ENCODE peak calls at places on chromosome 3, in four cellular contexts. U, T, N and C are unnamed samples.

GRCh38 chr3:195756935-195757302 is 36.1 kb downstream of the MUC20 start:
- DNase-seq in U (no peak), T (no peak), N (no peak), C (peak; percentile 14)

GRCh38 chr3:170499562-170500156 is 81.0 kb downstream of the CLDN11 start:
- DNase-seq in U (peak; percentile 84), T (peak; percentile 70), N (peak; percentile 25), C (peak; percentile 34)

GRCh38 chr3:197709135-197709534 is 27.6 kb downstream of the RUBCN start:
- DNase-seq in U (no peak), T (no peak), N (peak; percentile 30), C (peak; percentile 18)

GRCh38 chr3:55491296-55491816 is 4.2 kb upstream of the WNT5A start:
- DNase-seq in U (peak; percentile 94), T (no peak), N (peak; percentile 43), C (peak; percentile 39)

GRCh38 chr3:4060064-4060463 is 243.1 kb upstream of the SETMAR start:
- DNase-seq in U (no peak), T (no peak), N (no peak), C (no peak)

GRCh38 chr3:67401911-67402310 is 252.5 kb downstream of the SUCLG2 start:
- DNase-seq in U (peak; percentile 17), T (no peak), N (no peak), C (no peak)

GRCh38 chr3:79419222-79419621 is 348.6 kb downstream of the ROBO1 start:
- DNase-seq in U (peak; percentile 49), T (no peak), N (no peak), C (no peak)

GRCh38 chr3:192514081-192514753 is 213.1 kb downstream of the FGF12 start:
- DNase-seq in U (peak; percentile 2), T (peak; percentile 90), N (no peak), C (peak; percentile 5)

GRCh38 chr3:172608575-172608974 is 85.3 kb upstream of the TNFSF10 start:
- DNase-seq in U (no peak), T (no peak), N (no peak), C (no peak)

GRCh38 chr3:46947981-46948791 is 28.4 kb downstream of the CCDC12 start:
- DNase-seq in U (peak; percentile 28), T (no peak), N (peak; percentile 86), C (peak; percentile 79)

GRCh38 chr3:139653582-139653981 is 24.2 kb downstream of the NMNAT3 start:
- DNase-seq in U (no peak), T (no peak), N (no peak), C (no peak)

GRCh38 chr3:149042766-149043386 is 43.5 kb downstream of the HLTF start:
- DNase-seq in U (peak; percentile 66), T (no peak), N (no peak), C (no peak)

GRCh38 chr3:58074126-58074715 is 66.0 kb downstream of the FLNB start:
- DNase-seq in U (no peak), T (no peak), N (no peak), C (no peak)

GRCh38 chr3:52144796-52145735 is 9.2 kb downstream of the POC1A start:
- DNase-seq in U (no peak), T (no peak), N (no peak), C (no peak)

GRCh38 chr3:124780356-124780755 is 50.1 kb downstream of the UMPS start:
- DNase-seq in U (peak; percentile 54), T (peak; percentile 41), N (peak; percentile 26), C (no peak)

DNA sequence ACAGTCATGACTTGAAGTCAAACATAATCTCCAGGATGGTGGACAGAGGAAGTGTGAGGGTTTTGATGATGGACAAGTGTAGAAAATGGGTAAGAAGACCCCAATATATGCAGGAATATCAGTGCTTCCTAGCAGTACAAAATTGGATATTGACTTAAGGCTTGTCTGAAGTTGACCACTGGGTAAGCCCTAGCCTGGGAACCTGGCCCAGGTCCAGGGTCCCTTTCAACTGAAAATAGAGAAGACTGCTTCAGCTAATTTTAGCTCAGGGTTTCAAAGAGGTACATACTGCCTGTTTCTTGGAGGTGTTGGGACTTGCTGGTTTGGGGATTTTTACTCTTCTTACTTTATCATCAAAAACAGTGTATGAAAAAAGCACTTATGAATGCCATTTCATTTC is 4.7 kb downstream of the NR1D2 start:
- DNase-seq in U (no peak), T (no peak), N (peak; percentile 56), C (peak; percentile 36)
- H3K4me1 ChIP-seq in U (peaks cover 14% of the 10 kb centered on the region), T (peaks cover 15% of the 10 kb centered on the region), N (peaks cover 8% of the 10 kb centered on the region), C (peaks cover 19% of the 10 kb centered on the region)

DNA sequence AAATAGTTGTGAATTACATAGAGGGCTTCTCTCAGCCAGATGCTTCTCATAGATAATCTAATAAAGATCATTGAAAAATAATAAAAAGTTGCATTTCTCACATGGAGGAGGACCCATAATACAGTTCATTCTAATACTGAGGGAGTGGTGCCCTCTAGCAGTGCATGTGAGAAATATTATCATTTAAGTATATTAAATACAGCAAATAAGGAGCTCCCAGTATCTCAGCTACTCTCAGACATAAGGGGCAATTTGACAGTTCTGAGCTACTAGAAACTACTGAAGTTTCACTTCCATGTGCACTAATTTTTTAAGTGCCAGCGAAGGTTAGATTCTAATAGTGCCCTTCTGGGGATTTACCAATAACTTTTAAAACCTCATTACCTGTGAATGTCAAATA is 188.3 kb downstream of the IL5RA start:
- DNase-seq in U (peak; percentile 18), T (peak; percentile 38), N (no peak), C (peak; percentile 12)
- TF ChIP-seq CTCF in U (peak; percentile 18), T (peak; percentile 64), N (peak; percentile 28), C (no peak)

GRCh38 chr3:50410593-50411139 is 51.3 kb upstream of the TMEM115 start:
- DNase-seq in U (no peak), T (no peak), N (no peak), C (no peak)
- H3K4me1 ChIP-seq in U (no peaks in the 10 kb centered on the region), T (no peaks in the 10 kb centered on the region), N (no peaks in the 10 kb centered on the region), C (no peaks in the 10 kb centered on the region)

DNA sequence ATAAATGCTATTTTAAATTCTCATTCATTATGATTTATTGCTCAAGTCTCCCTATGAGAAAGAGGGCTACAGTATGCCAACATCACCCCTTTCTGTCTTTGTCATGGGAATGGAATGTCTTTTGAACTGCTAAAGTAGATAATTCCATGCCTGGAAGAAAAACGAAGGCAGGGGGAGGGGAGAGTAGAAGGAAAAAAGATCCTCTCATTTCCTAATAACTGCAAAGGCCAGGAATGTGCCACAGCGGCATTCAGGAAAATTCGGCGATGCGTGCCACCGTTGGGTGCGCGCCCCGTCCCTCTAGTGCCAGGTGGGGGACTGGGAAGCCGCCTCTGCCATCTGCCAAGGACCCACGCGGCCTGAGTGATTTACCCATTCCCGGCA is 54.7 kb downstream of the CPN2 start:
- DNase-seq in U (peak; percentile 72), T (peak; percentile 92), N (no peak), C (no peak)
- TF ChIP-seq CTCF in U (no peak), T (no peak), N (no peak), C (no peak)

DNA sequence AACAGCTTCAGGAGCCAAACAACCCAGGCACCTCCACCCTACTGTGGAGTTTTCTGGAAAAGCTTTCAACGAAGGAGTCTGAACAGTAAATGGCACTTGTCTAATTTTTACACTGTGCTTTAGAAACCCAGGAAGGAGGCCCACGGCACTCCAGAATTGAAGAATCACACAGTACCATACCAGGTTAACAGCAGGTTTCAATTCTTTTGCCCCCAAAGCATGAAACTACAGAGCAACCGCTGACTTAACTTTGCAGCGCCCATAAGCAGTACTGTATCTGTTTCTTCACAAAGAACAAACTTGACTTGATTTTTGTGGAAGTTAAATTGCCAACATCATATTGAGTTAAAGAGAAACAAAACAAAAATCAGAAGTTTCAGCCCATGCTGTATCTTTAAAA is 456.5 kb downstream of the FOXP1 start:
- DNase-seq in U (no peak), T (no peak), N (no peak), C (no peak)
- H3K4me1 ChIP-seq in U (peaks cover 4% of the 10 kb centered on the region), T (peaks cover 63% of the 10 kb centered on the region), N (peaks cover 21% of the 10 kb centered on the region), C (peaks cover 44% of the 10 kb centered on the region)